ENCODE peak calls at places on chromosomes 11 and 22, in five cellular contexts. One of them, this sample, is unnamed.
A peak's percentile ranks its signal among the peaks of the same experiment; 100 is the strongest.

GRCh38 chr22:24009227-24010017 is 1.7 kb upstream of the CABIN1 start:
- DNase-seq in stomach: no peak
- DNase-seq in H1: no peak
- DNase-seq in HFF-Myc: no peak
- DNase-seq in mesothelial cell of epicardium: no peak
- DNase-seq in this sample: no peak

GRCh38 chr22:42655693-42656092 is 6.5 kb upstream of the CYB5R3 start:
- DNase-seq in mesothelial cell of epicardium: no peak
- DNase-seq in HFF-Myc: no peak
- DNase-seq in stomach: no peak
- DNase-seq in H1: no peak
- DNase-seq in this sample: no peak

GRCh38 chr11:74072721-74073120 is 63.8 kb upstream of the UCP3 start:
- DNase-seq in mesothelial cell of epicardium: no peak
- DNase-seq in HFF-Myc: no peak
- DNase-seq in stomach: no peak
- DNase-seq in H1: no peak
- DNase-seq in this sample: no peak

GRCh38 chr22:20619042-20619892 is 111.9 kb downstream of the MED15 start:
- DNase-seq in H1: no peak
- DNase-seq in HFF-Myc: no peak
- DNase-seq in mesothelial cell of epicardium: no peak
- DNase-seq in stomach: no peak
- DNase-seq in this sample: no peak

GRCh38 chr22:29400576-29400975 is 12.2 kb upstream of the AP1B1 start:
- DNase-seq in mesothelial cell of epicardium: no peak
- DNase-seq in stomach: no peak
- DNase-seq in H1: no peak
- DNase-seq in HFF-Myc: no peak
- DNase-seq in this sample: no peak

GRCh38 chr22:37060801-37061610 is 9.5 kb downstream of the KCTD17 start:
- DNase-seq in stomach: no peak
- DNase-seq in mesothelial cell of epicardium: no peak
- DNase-seq in H1: no peak
- DNase-seq in HFF-Myc: no peak
- DNase-seq in this sample: no peak

GRCh38 chr11:132177106-132177505 is 806.7 kb downstream of the NTM start:
- DNase-seq in mesothelial cell of epicardium: no peak
- DNase-seq in HFF-Myc: peak; percentile 37
- DNase-seq in H1: no peak
- DNase-seq in stomach: no peak
- DNase-seq in this sample: peak; percentile 23

GRCh38 chr22:23801238-23801821 is 14.6 kb downstream of the SMARCB1 start:
- DNase-seq in H1: no peak
- DNase-seq in mesothelial cell of epicardium: no peak
- DNase-seq in HFF-Myc: no peak
- DNase-seq in stomach: no peak
- DNase-seq in this sample: no peak

GRCh38 chr11:17611049-17611448 is 64.0 kb downstream of the OTOG start:
- DNase-seq in H1: no peak
- DNase-seq in stomach: no peak
- DNase-seq in HFF-Myc: no peak
- DNase-seq in mesothelial cell of epicardium: no peak
- DNase-seq in this sample: no peak

GRCh38 chr11:2991477-2992233 is 474 bp downstream of the NAP1L4 start:
- DNase-seq in stomach: no peak
- DNase-seq in H1: no peak
- DNase-seq in HFF-Myc: no peak
- DNase-seq in mesothelial cell of epicardium: no peak
- DNase-seq in this sample: no peak

GRCh38 chr11:19511066-19511412 is 201.6 kb upstream of the NAV2 start:
- DNase-seq in mesothelial cell of epicardium: no peak
- DNase-seq in H1: no peak
- DNase-seq in HFF-Myc: no peak
- DNase-seq in stomach: no peak
- DNase-seq in this sample: no peak

GRCh38 chr22:42743501-42743991 is 22.9 kb upstream of the A4GALT start:
- DNase-seq in H1: no peak
- DNase-seq in stomach: no peak
- DNase-seq in HFF-Myc: no peak
- DNase-seq in mesothelial cell of epicardium: no peak
- DNase-seq in this sample: no peak

GRCh38 chr11:70270877-70271634 is 566 bp downstream of the PPFIA1 start:
- DNase-seq in mesothelial cell of epicardium: peak; percentile 60
- DNase-seq in HFF-Myc: no peak
- DNase-seq in stomach: peak; percentile 33
- DNase-seq in H1: peak; percentile 68
- DNase-seq in this sample: peak; percentile 42

GRCh38 chr11:37504925-37505324 is 906.9 kb upstream of the RAG2 start:
- DNase-seq in mesothelial cell of epicardium: no peak
- DNase-seq in HFF-Myc: peak; percentile 19
- DNase-seq in stomach: no peak
- DNase-seq in H1: no peak
- DNase-seq in this sample: no peak

GRCh38 chr22:25172153-25172552 is 27.5 kb upstream of the CRYBB3 start:
- DNase-seq in H1: no peak
- DNase-seq in HFF-Myc: no peak
- DNase-seq in stomach: peak; percentile 50
- DNase-seq in mesothelial cell of epicardium: no peak
- DNase-seq in this sample: no peak

GRCh38 chr22:27100789-27101188 is 443.4 kb downstream of the MIAT start:
- DNase-seq in stomach: no peak
- DNase-seq in HFF-Myc: no peak
- DNase-seq in H1: peak; percentile 61
- DNase-seq in mesothelial cell of epicardium: peak; percentile 65
- DNase-seq in this sample: no peak

GRCh38 chr11:27795955-27796861 is 96.0 kb upstream of the BDNF start:
- DNase-seq in HFF-Myc: no peak
- DNase-seq in mesothelial cell of epicardium: no peak
- DNase-seq in stomach: peak; percentile 26
- DNase-seq in H1: peak; percentile 47
- DNase-seq in this sample: no peak

GRCh38 chr11:14075118-14075601 is 112.6 kb downstream of the SPON1 start:
- DNase-seq in mesothelial cell of epicardium: no peak
- DNase-seq in H1: no peak
- DNase-seq in stomach: no peak
- DNase-seq in HFF-Myc: no peak
- DNase-seq in this sample: no peak

GRCh38 chr11:124643605-124644425 is 21.2 kb downstream of the TBRG1 start:
- DNase-seq in mesothelial cell of epicardium: no peak
- DNase-seq in H1: no peak
- DNase-seq in HFF-Myc: no peak
- DNase-seq in stomach: no peak
- DNase-seq in this sample: no peak

GRCh38 chr11:2513441-2513840 is 68.6 kb downstream of the KCNQ1 start:
- DNase-seq in mesothelial cell of epicardium: peak; percentile 16
- DNase-seq in HFF-Myc: no peak
- DNase-seq in stomach: no peak
- DNase-seq in H1: no peak
- DNase-seq in this sample: no peak

GRCh38 chr11:534592-535518 is 521 bp downstream of the HRAS start:
- DNase-seq in H1: peak; percentile 66
- DNase-seq in mesothelial cell of epicardium: peak; percentile 49
- DNase-seq in HFF-Myc: no peak
- DNase-seq in stomach: peak; percentile 52
- DNase-seq in this sample: no peak
- TF ChIP-seq CTCF in H1: no peak
- TF ChIP-seq CTCF in mesothelial cell of epicardium: no peak
- TF ChIP-seq CTCF in HFF-Myc: no peak
- TF ChIP-seq CTCF in stomach: no peak
- TF ChIP-seq CTCF in this sample: no peak

DNA sequence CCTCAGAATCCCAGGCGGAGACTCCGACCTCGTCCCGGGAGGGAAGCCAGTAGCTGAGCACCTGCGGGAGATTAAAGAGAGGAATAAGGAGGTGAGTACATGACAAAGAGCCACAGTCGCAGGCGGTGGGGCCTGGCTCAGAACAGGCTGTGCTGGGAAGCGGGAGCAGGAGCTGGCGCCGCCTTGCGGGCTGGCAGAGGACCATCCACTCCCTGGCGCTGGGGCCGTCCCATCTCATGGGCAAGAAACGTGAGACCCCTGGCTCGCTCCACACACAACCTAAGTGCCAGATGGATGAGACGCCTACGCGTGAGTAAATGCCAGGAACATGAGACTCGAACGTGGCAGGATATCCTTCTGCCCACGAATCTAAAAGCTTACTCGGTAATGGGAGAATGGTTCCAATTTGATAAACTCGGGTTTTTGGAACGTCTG is 6.3 kb downstream of the CEND1 start:
- DNase-seq in H1: peak; percentile 93
- DNase-seq in mesothelial cell of epicardium: peak; percentile 81
- DNase-seq in HFF-Myc: peak; percentile 85
- DNase-seq in stomach: peak; percentile 89
- DNase-seq in this sample: peak; percentile 73
- TF ChIP-seq CTCF in H1: no peak
- TF ChIP-seq CTCF in mesothelial cell of epicardium: peak; percentile 45
- TF ChIP-seq CTCF in HFF-Myc: peak; percentile 91
- TF ChIP-seq CTCF in stomach: peak; percentile 68
- TF ChIP-seq CTCF in this sample: peak; percentile 84

GRCh38 chr11:58788355-58789023 is 56.0 kb downstream of the GLYATL2 start:
- DNase-seq in HFF-Myc: peak; percentile 29
- DNase-seq in stomach: peak; percentile 66
- DNase-seq in H1: peak; percentile 46
- DNase-seq in mesothelial cell of epicardium: no peak
- DNase-seq in this sample: no peak

GRCh38 chr11:58787903-58788302 is 56.2 kb upstream of the GLYAT start:
- DNase-seq in stomach: no peak
- DNase-seq in mesothelial cell of epicardium: no peak
- DNase-seq in HFF-Myc: no peak
- DNase-seq in H1: no peak
- DNase-seq in this sample: no peak

GRCh38 chr11:58782066-58782465 is 50.3 kb upstream of the GLYAT start:
- DNase-seq in mesothelial cell of epicardium: no peak
- DNase-seq in HFF-Myc: no peak
- DNase-seq in H1: no peak
- DNase-seq in stomach: no peak
- DNase-seq in this sample: no peak

GRCh38 chr11:58786693-58787092 is 55.0 kb upstream of the GLYAT start:
- DNase-seq in mesothelial cell of epicardium: no peak
- DNase-seq in HFF-Myc: no peak
- DNase-seq in H1: no peak
- DNase-seq in stomach: no peak
- DNase-seq in this sample: no peak

GRCh38 chr11:58784995-58785394 is 53.3 kb upstream of the GLYAT start:
- DNase-seq in mesothelial cell of epicardium: no peak
- DNase-seq in H1: no peak
- DNase-seq in HFF-Myc: no peak
- DNase-seq in stomach: no peak
- DNase-seq in this sample: no peak
- TF ChIP-seq CTCF in mesothelial cell of epicardium: no peak
- TF ChIP-seq CTCF in H1: no peak
- TF ChIP-seq CTCF in HFF-Myc: peak; percentile 31
- TF ChIP-seq CTCF in stomach: no peak
- TF ChIP-seq CTCF in this sample: no peak

GRCh38 chr11:120756931-120757330 is 245.4 kb downstream of the GRIK4 start:
- DNase-seq in HFF-Myc: no peak
- DNase-seq in stomach: no peak
- DNase-seq in H1: no peak
- DNase-seq in mesothelial cell of epicardium: no peak
- DNase-seq in this sample: no peak
- TF ChIP-seq CTCF in HFF-Myc: no peak
- TF ChIP-seq CTCF in stomach: no peak
- TF ChIP-seq CTCF in H1: peak; percentile 41
- TF ChIP-seq CTCF in mesothelial cell of epicardium: no peak
- TF ChIP-seq CTCF in this sample: no peak

DNA sequence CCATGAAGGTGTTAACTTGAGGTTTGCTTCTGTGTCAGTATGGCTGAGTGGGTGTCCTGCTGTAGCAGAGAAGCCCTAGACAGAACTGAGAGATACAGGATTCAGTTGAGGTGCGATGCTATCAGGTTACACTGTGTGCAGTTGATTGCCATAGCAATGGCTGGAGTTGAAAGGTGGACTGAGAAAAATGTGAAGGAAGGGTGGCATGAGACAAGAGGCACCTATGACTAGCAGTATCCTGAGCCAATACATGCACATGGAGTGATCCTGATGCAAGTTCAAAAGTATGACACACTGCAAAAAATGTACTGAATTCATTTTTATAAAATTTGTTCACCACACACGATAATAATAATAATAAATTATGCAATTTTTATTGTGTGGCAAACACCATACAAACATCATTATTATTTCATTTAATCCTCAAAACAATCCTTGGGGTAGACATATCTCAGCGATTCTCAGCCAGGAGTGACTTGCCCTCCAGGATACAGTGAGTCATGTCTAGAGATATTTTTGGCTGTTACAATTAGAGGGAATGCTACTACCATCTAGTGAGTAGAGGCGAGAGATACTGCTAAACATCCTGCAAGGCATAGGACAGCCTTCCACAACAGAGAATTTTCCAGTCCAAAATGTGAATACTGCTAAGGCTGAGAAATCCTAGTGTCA is 3.9 kb upstream of the PIWIL4 start:
- DNase-seq in HFF-Myc: peak; percentile 26
- DNase-seq in H1: no peak
- DNase-seq in stomach: no peak
- DNase-seq in mesothelial cell of epicardium: no peak
- DNase-seq in this sample: no peak
- TF ChIP-seq CTCF in HFF-Myc: peak; percentile 38
- TF ChIP-seq CTCF in H1: no peak
- TF ChIP-seq CTCF in stomach: no peak
- TF ChIP-seq CTCF in mesothelial cell of epicardium: no peak
- TF ChIP-seq CTCF in this sample: no peak

DNA sequence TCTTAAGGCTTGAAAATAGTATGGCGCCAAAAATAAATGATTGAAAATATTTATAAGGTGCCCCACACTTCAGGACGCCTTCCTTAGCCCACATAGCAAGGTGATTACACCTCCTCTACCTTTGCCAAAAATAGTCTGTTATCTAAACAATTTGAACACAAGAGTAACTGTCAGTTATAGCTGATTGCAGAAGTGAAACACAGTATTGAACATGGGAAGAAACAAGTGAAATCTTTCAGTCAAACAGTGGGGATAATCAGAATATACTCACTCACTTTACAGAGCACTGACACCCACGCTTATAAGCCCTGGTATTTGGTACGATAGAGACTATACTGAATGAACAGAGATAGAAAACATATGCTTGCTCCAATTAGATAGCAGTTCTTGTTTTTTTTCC is 203.1 kb downstream of the RAB38 start:
- DNase-seq in H1: no peak
- DNase-seq in stomach: no peak
- DNase-seq in HFF-Myc: no peak
- DNase-seq in mesothelial cell of epicardium: no peak
- DNase-seq in this sample: no peak
- TF ChIP-seq CTCF in H1: no peak
- TF ChIP-seq CTCF in stomach: no peak
- TF ChIP-seq CTCF in HFF-Myc: no peak
- TF ChIP-seq CTCF in mesothelial cell of epicardium: no peak
- TF ChIP-seq CTCF in this sample: no peak

This sample was measured in progenitor cell of endocrine pancreas.